ENCODE peak calls at places on chromosomes 16 and 17, in four cellular contexts. O is HEK293T, H is K562, I is HepG2. K is an unnamed sample.

GRCh38 chr16:68359398-68360191 is 48.8 kb downstream of the PRMT7 start:
- DNase-seq in H (no peak), O (no peak), I (no peak), K (no peak)

GRCh38 chr17:43779145-43780125 is 658 bp upstream of the DUSP3 start:
- DNase-seq in H (no peak), I (peak), O (peak), K (peak)

GRCh38 chr16:85718682-85719081 is 29.9 kb upstream of the GINS2 start:
- DNase-seq in H (peak), I (peak), O (peak), K (peak)

GRCh38 chr17:35167666-35168065 is 20.0 kb downstream of the UNC45B start:
- DNase-seq in I (no peak), O (no peak), H (no peak), K (no peak)

GRCh38 chr17:41002814-41003213 is 3.1 kb upstream of the KRTAP3-2 start:
- DNase-seq in H (no peak), O (no peak), I (peak), K (no peak)

GRCh38 chr17:39209317-39210092 is 9.4 kb downstream of the RPL19 start:
- DNase-seq in H (peak), I (no peak), O (no peak), K (peak)

GRCh38 chr16:89431158-89431584 is 59.2 kb downstream of the ANKRD11 start:
- DNase-seq in O (no peak), H (no peak), I (no peak), K (no peak)

GRCh38 chr17:14553847-14554246 is 253.0 kb downstream of the HS3ST3B1 start:
- DNase-seq in I (no peak), H (no peak), O (no peak), K (no peak)

GRCh38 chr17:79414063-79414462 is 196.8 kb downstream of the RBFOX3 start:
- DNase-seq in O (no peak), I (no peak), H (no peak), K (no peak)

GRCh38 chr16:50323335-50324011 is 45.3 kb downstream of the BRD7 start:
- DNase-seq in I (peak), O (peak), H (no peak), K (no peak)

GRCh38 chr17:48613862-48614694 is 1.0 kb downstream of the HOXB8 start:
- DNase-seq in O (no peak), I (no peak), H (no peak), K (no peak)

GRCh38 chr16:3009568-3010390 is 2.9 kb upstream of the CLDN9 start:
- DNase-seq in I (no peak), O (no peak), H (no peak), K (peak)

GRCh38 chr17:74838275-74838674 is 21.4 kb downstream of the GRIN2C start:
- DNase-seq in O (no peak), H (no peak), I (no peak), K (no peak)

GRCh38 chr17:2482218-2482617 is 29.5 kb downstream of the METTL16 start:
- DNase-seq in O (no peak), H (no peak), I (no peak), K (no peak)

GRCh38 chr16:8957509-8958157 is 6.1 kb downstream of the USP7 start:
- DNase-seq in O (no peak), I (no peak), H (no peak), K (no peak)

GRCh38 chr16:58018803-58019202 is 6.8 kb upstream of the MMP15 start:
- DNase-seq in O (no peak), I (no peak), H (no peak), K (peak)

GRCh38 chr17:75182319-75182568 is 515 bp downstream of the SUMO2 start:
- DNase-seq in O (no peak), I (no peak), H (no peak), K (peak)

GRCh38 chr17:3681565-3681964 is 13.0 kb downstream of the EMC6 start:
- DNase-seq in O (no peak), H (no peak), I (no peak), K (no peak)

GRCh38 chr16:1564325-1564724 is 30.9 kb downstream of the TMEM204 start:
- DNase-seq in O (no peak), I (no peak), H (peak), K (no peak)

GRCh38 chr16:87895641-87896141 is 26.4 kb upstream of the SLC7A5 start:
- DNase-seq in I (no peak), H (no peak), O (no peak), K (no peak)

GRCh38 chr17:7137182-7137943 is 22.7 kb upstream of the ASGR2 start:
- DNase-seq in H (no peak), O (no peak), I (no peak), K (no peak)

GRCh38 chr16:69595127-69596036 is 29.6 kb downstream of the NFAT5 start:
- DNase-seq in H (peak), I (peak), O (no peak), K (no peak)

GRCh38 chr17:77504652-77505459 is 364.1 kb downstream of the SEC14L1 start:
- DNase-seq in I (no peak), O (no peak), H (peak), K (peak)

GRCh38 chr17:81020767-81021497 is 14.0 kb upstream of the BAIAP2 start:
- DNase-seq in I (no peak), H (peak), O (no peak), K (no peak)

GRCh38 chr16:83713597-83713996 is 94.2 kb upstream of the HSBP1 start:
- DNase-seq in H (peak), I (no peak), O (no peak), K (no peak)

GRCh38 chr16:57504001-57504400 is 17.7 kb upstream of the DOK4 start:
- DNase-seq in O (no peak), H (no peak), I (no peak), K (no peak)

GRCh38 chr16:31262084-31262483 is 2.3 kb downstream of the ITGAM start:
- DNase-seq in H (no peak), I (no peak), O (no peak), K (no peak)

GRCh38 chr16:31265329-31266245 is 5.8 kb downstream of the ITGAM start:
- DNase-seq in O (no peak), H (peak), I (no peak), K (peak)

GRCh38 chr16:31256466-31256865 is 3.3 kb upstream of the ITGAM start:
- DNase-seq in H (peak), I (no peak), O (no peak), K (no peak)

GRCh38 chr16:31258366-31258765 is 1.4 kb upstream of the ITGAM start:
- DNase-seq in O (no peak), H (no peak), I (no peak), K (no peak)

DNA sequence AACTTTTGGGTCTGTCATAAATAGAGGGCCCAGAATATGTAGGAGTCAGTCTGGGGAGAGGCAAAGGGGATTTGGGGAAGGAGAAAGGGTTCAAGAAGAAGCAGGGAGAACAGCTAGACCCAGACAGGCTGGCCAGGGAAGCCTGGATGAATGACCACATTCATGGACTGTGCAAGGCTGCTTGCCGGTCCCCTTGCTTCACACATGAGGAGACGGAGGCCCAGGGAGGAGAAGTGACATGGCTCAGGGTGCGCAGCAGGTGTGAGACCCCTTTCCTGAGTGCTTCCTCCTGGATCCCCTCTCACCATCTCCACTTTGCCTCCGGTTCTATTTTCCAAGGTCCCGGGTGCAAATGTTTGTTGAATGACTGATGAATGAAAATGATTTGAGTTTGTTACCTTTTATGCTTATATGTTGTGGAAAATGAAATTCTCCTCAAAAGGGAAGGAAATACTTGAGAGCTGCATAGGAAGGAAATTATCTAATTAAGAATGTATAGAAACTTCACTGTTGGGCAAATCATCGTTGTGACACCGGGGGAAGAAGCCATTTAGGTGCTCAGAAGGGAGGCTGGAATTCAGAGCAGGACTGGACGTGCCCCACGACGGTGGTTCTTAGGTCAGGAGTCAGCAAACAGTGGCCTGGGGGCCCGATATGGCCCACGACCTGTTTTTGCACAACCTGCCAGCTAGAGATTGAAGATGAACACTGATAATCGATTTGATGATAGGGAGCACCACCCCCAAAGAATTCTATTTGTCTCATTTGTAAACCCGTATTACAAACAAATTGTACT is 559 bp downstream of the ITGAM start:
- DNase-seq in H (peak), I (no peak), O (no peak), K (no peak)
- TF ChIP-seq ELF4 in H (no peak), I (no peak), O (no peak), K (no peak)

DNA sequence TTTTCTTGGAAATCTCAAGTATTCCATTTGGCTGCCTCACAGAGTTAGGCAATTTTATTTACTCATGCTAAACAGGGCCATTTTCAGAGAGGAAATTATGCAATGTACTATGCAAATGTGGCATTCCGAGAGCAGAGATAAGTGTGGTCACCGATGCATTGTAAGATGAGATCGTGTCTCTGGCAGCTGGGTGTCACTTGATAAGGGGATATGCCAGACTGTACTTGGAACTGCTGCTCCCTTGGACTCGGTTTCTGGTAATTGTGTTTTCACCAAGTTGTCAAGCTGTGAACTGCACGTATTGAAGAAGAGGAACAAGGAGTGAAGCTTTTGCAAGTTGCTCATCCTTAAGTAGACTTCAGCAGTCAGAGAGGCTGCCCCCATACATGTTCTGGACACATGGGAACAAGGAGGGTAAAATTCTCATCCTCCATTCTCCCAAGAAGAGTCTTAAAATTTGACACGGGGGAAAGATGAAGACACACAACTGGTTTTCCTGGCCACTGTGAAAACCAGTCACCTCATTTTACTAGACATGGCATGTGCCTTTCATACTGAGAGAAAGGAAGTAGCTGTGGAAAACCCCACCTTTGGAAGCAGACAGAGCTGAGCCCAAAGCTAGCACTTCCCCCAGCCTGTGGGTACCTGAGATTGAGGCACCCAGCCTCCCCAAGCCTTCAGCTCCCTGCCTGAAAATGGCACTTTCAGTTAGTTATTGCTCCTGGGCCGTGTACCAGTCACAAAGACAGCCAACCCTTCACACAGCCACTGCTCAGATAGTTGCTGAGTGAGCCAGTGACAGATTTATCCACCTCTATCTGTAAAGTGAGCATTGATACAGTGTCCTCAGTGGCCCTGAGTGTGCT is 150.7 kb downstream of the SOCS1 start:
- DNase-seq in O (no peak), I (peak), H (peak), K (no peak)
- TF ChIP-seq ELF4 in O (no peak), I (no peak), H (peak), K (no peak)

GRCh38 chr17:45394913-45395568 is 37.6 kb downstream of the ARHGAP27 start:
- DNase-seq in I (peak), O (peak), H (peak), K (peak)
- TF ChIP-seq ELF4 in I (no peak), O (no peak), H (peak), K (no peak)

DNA sequence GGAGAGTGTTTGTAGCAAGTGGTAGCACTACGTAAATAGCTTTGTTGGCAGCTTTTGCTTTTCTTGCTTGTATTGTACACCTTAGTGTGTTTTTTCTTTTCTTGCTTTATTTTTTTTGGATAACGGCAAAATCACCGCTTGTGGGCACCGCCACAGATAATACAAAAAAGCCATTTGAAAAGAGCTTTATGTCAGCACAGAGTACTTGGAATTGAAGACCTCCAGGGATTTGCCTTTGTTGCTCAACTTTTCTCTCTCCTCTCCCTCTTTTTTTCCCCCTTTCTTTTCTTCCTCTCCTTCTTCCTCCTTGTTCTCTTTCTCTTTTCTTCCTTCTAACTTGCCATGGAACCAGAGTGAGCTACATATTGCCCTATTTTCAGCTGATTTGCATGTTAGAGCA is 85.3 kb downstream of the MSI2 start:
- DNase-seq in O (no peak), H (no peak), I (no peak), K (no peak)
- TF ChIP-seq ELF4 in O (no peak), H (no peak), I (no peak), K (no peak)

GRCh38 chr17:28756025-28756804 is 12.4 kb downstream of the TRAF4 start:
- DNase-seq in O (no peak), I (no peak), H (no peak), K (no peak)
- TF ChIP-seq ELF4 in O (no peak), I (no peak), H (no peak), K (no peak)

GRCh38 chr17:73595931-73596330 is 48.3 kb downstream of the SDK2 start:
- DNase-seq in H (no peak), O (no peak), I (no peak), K (no peak)

GRCh38 chr17:73594598-73594997 is 49.6 kb downstream of the SDK2 start:
- DNase-seq in I (no peak), O (no peak), H (no peak), K (no peak)

GRCh38 chr17:73593249-73593965 is 50.8 kb downstream of the SDK2 start:
- DNase-seq in H (no peak), O (no peak), I (no peak), K (no peak)

GRCh38 chr17:73594025-73594424 is 50.2 kb downstream of the SDK2 start:
- DNase-seq in I (no peak), O (no peak), H (no peak), K (no peak)

GRCh38 chr17:73595068-73595865 is 49.0 kb downstream of the SDK2 start:
- DNase-seq in I (no peak), O (peak), H (peak), K (peak)
- TF ChIP-seq ELF4 in I (no peak), O (no peak), H (no peak), K (no peak)

GRCh38 chr17:51161541-51161940 is 4.7 kb upstream of the NME2 start:
- DNase-seq in O (no peak), I (no peak), H (no peak), K (no peak)

GRCh38 chr17:51166987-51167931 is 1.0 kb downstream of the NME2 start:
- DNase-seq in O (peak), I (peak), H (peak), K (peak)

GRCh38 chr17:51166198-51166986 is at the start of gene NME2:
- DNase-seq in H (peak), O (peak), I (peak), K (peak)

GRCh38 chr17:51165680-51166197 is 472 bp upstream of the NME2 start:
- DNase-seq in O (peak), I (no peak), H (peak), K (peak)

GRCh38 chr17:51164911-51165679 is 1.1 kb upstream of the NME2 start:
- DNase-seq in O (no peak), H (no peak), I (peak), K (peak)
- TF ChIP-seq ELF4 in O (no peak), H (no peak), I (no peak), K (no peak)

DNA sequence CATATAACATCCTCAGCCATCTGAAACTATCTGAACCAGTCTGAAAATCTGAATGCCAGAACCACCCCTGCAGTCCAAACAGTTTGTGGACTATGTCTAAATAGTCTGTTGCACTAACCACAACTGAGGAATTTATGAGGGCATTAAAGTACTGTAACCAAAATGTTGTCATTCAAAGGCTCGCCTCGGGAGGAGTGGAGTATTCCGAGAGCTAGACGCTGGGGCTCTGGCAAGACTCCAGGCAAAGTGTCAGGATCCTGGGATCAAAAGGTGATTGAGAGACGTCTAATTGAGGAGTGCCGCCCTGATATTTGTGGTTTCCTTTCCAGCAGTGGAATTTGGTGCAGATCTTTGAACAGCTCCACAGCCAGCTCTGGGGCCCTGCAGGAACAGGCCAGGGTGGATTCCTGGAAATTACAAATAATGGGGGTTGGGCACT is 142.9 kb upstream of the MYOCD start:
- DNase-seq in O (peak), H (no peak), I (peak), K (no peak)
- TF ChIP-seq ELF4 in O (no peak), H (no peak), I (no peak), K (no peak)

GRCh38 chr17:54749157-54749556 is 151.5 kb upstream of the TOM1L1 start:
- DNase-seq in I (peak), H (no peak), O (no peak), K (peak)
- TF ChIP-seq ELF4 in I (no peak), H (no peak), O (no peak), K (no peak)